ENCODE peak calls at places on chromosomes 16 and 17, in five cellular contexts. One of them, this sample, is unnamed.

GRCh38 chr16:85768225-85768624 is 17.3 kb upstream of the C16orf74 start:
- DNase-seq in Caco-2: no peak
- DNase-seq in LNCaP clone FGC: no peak
- DNase-seq in nephron progenitor cell: no peak
- DNase-seq in Panc1: no peak
- DNase-seq in this sample: no peak

GRCh38 chr17:67491009-67491677 is 114.1 kb downstream of the PITPNC1 start:
- DNase-seq in nephron progenitor cell: peak
- DNase-seq in Panc1: no peak
- DNase-seq in LNCaP clone FGC: no peak
- DNase-seq in Caco-2: no peak
- DNase-seq in this sample: peak

GRCh38 chr17:61201211-61201610 is 198.4 kb upstream of the TBX2 start:
- DNase-seq in nephron progenitor cell: no peak
- DNase-seq in Panc1: peak
- DNase-seq in Caco-2: no peak
- DNase-seq in LNCaP clone FGC: no peak
- DNase-seq in this sample: no peak

GRCh38 chr17:58755577-58756245 is at the start of gene PPM1E:
- DNase-seq in Caco-2: peak
- DNase-seq in Panc1: no peak
- DNase-seq in LNCaP clone FGC: no peak
- DNase-seq in nephron progenitor cell: peak
- DNase-seq in this sample: peak

GRCh38 chr17:7867881-7868329 is 10.1 kb downstream of the CYB5D1 start:
- DNase-seq in LNCaP clone FGC: no peak
- DNase-seq in nephron progenitor cell: no peak
- DNase-seq in Caco-2: no peak
- DNase-seq in Panc1: no peak
- DNase-seq in this sample: no peak

GRCh38 chr16:14111713-14112538 is 40.8 kb downstream of the MRTFB start:
- DNase-seq in Caco-2: no peak
- DNase-seq in nephron progenitor cell: no peak
- DNase-seq in LNCaP clone FGC: no peak
- DNase-seq in Panc1: no peak
- DNase-seq in this sample: no peak

GRCh38 chr17:65588194-65588808 is 26.9 kb upstream of the AXIN2 start:
- DNase-seq in Caco-2: peak
- DNase-seq in Panc1: no peak
- DNase-seq in nephron progenitor cell: no peak
- DNase-seq in LNCaP clone FGC: peak
- DNase-seq in this sample: no peak

GRCh38 chr16:1152651-1153259 is at the start of gene CACNA1H:
- DNase-seq in Panc1: no peak
- DNase-seq in Caco-2: peak
- DNase-seq in nephron progenitor cell: peak
- DNase-seq in LNCaP clone FGC: no peak
- DNase-seq in this sample: peak

GRCh38 chr16:30813821-30814189 is 26.8 kb upstream of the ZNF629 start:
- DNase-seq in LNCaP clone FGC: no peak
- DNase-seq in nephron progenitor cell: no peak
- DNase-seq in Caco-2: no peak
- DNase-seq in Panc1: no peak
- DNase-seq in this sample: no peak

GRCh38 chr17:81714412-81715106 is 2.5 kb downstream of the SLC25A10 start:
- DNase-seq in LNCaP clone FGC: no peak
- DNase-seq in Panc1: no peak
- DNase-seq in Caco-2: no peak
- DNase-seq in nephron progenitor cell: no peak
- DNase-seq in this sample: no peak

GRCh38 chr17:29112780-29113295 is 67.4 kb downstream of the MYO18A start:
- DNase-seq in Caco-2: no peak
- DNase-seq in LNCaP clone FGC: no peak
- DNase-seq in Panc1: no peak
- DNase-seq in nephron progenitor cell: no peak
- DNase-seq in this sample: no peak

DNA sequence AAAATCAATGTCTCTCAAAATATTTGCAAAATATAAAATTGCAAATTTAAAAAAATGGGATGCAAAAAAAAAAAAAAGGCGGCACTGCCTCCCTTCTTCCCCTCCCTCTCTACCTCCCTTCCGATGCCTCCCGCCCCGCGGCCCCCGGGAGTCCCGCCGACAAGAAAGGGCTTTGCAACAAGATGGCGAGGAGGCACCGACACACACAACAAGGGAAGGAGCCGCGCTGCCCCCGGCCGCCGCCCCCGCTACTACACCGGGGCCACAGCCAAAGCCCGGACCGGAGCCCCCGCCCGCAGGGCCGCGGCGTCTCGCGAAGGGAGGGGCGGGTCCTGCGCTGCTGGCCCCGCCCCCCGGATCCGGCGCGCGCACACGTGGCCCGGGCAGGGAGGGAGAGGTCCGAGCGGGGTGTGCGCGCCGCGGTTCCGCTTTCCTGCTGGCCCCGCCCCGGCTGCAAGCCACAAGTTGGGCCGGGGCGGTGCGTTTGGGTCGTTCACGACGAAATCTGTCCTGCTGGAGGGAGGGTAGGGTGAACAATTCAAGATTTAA is at the start of gene MNT:
- DNase-seq in Panc1: no peak
- DNase-seq in nephron progenitor cell: peak
- DNase-seq in Caco-2: peak
- DNase-seq in LNCaP clone FGC: no peak
- DNase-seq in this sample: peak
- TF ChIP-seq CTCF in Panc1: no peak
- TF ChIP-seq CTCF in nephron progenitor cell: no peak
- TF ChIP-seq CTCF in Caco-2: no peak
- TF ChIP-seq CTCF in LNCaP clone FGC: no peak
- TF ChIP-seq CTCF in this sample: peak

DNA sequence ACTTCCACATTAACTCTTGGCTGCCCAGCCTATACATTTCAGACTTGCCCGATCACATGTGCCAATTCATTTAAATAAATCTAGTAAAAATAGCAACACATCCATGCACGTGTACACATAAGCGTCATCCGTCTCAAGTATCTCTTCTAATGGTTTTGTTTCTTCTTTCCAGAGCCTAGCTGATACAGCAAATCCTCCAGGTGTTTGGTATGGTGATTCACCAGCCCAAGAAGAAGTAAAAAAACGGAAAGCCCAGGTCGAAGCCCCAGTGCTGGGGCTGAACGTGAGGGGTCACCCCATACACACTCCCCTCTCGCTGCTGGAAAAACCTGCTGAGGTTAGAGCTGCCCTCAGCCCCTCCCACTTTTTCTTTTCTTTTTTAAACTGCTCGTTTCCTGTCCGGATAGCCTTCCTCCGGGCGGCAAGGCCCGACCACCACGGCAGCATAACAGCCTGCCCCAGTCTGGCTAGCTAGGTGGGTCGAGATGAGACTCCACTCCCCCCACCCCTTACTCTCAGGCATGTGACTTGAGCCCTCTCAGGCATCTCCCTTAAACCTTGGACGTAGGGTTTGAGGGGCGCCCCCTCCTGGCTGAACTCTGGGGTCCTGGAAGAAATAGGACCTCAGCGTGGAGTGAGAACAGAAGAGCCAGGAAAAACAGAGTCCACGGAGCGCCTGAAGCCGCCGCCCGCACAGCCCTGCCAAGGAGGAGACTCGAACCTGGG is 13.9 kb upstream of the OR1F1 start:
- DNase-seq in Panc1: no peak
- DNase-seq in LNCaP clone FGC: no peak
- DNase-seq in Caco-2: no peak
- DNase-seq in nephron progenitor cell: peak
- DNase-seq in this sample: peak
- TF ChIP-seq CTCF in Panc1: peak
- TF ChIP-seq CTCF in LNCaP clone FGC: no peak
- TF ChIP-seq CTCF in Caco-2: no peak
- TF ChIP-seq CTCF in nephron progenitor cell: peak
- TF ChIP-seq CTCF in this sample: peak

DNA sequence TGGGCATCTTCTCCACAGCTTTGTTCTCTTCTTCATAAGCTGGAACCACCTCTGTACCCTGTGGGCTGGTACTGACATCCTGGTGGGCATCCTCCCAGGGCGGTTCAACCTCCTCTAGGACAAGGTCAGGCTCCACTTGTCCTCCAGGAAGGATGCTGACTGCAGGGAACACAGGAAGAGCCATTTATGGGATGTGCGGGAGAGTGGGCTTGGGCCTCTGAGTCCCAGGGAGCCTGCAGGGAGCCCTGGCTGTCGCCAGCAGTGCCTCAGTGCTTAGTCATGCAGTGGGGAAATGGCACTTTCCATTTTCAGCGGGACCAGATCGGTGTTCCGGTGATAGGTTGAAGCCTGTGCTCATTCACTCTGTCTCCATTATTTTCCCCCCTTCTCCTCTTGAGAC is 20.5 kb downstream of the CNGB1 start:
- DNase-seq in nephron progenitor cell: no peak
- DNase-seq in Panc1: no peak
- DNase-seq in LNCaP clone FGC: no peak
- DNase-seq in Caco-2: no peak
- DNase-seq in this sample: no peak
- TF ChIP-seq CTCF in nephron progenitor cell: no peak
- TF ChIP-seq CTCF in Panc1: no peak
- TF ChIP-seq CTCF in LNCaP clone FGC: no peak
- TF ChIP-seq CTCF in Caco-2: no peak
- TF ChIP-seq CTCF in this sample: no peak

DNA sequence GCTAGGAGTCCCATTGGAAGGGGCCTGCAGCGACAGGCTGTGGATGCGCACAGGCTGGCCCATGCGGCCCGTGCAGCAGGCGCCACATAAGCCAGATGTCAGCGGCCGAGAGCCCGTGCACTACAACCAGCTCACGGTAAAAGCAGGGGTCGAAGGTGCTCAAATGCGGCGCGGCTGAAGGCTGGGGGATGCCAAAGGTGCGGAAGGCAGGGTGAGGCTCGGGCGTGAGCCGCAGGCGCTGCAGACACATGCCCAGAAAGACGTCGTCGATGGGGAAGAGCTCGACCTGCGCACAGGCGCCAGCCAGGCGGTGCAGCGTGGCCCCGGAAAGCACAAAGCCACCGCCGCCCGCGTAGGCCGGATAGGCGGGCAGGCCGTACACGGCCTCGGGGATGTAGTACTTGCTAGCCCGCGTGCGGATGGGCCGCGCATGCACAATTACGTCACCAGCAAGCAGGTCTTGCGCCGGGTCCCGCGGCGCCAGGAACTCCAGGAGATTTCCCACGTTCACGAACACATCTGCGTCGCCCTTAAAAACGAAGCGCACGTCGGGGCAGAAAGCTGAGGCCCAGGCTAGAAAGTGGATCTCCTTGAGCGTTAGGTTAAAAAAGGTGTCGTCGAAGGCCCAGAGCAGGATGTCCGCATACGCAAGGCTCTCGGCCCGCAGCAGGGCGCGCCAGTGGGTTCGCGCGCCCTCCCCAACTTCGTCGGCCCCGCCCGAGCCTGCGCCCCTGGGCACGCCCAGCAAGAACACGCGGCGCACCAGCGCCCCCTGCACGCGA is 1.3 kb downstream of the B3GNT9 start:
- DNase-seq in Panc1: no peak
- DNase-seq in LNCaP clone FGC: no peak
- DNase-seq in Caco-2: no peak
- DNase-seq in nephron progenitor cell: no peak
- DNase-seq in this sample: no peak
- TF ChIP-seq CTCF in Panc1: peak
- TF ChIP-seq CTCF in LNCaP clone FGC: no peak
- TF ChIP-seq CTCF in Caco-2: no peak
- TF ChIP-seq CTCF in nephron progenitor cell: no peak
- TF ChIP-seq CTCF in this sample: no peak

GRCh38 chr16:19110537-19111391 is 3.0 kb upstream of the ITPRIPL2 start:
- DNase-seq in LNCaP clone FGC: peak
- DNase-seq in nephron progenitor cell: no peak
- DNase-seq in Panc1: no peak
- DNase-seq in Caco-2: no peak
- DNase-seq in this sample: no peak

GRCh38 chr16:19113577-19114358 is at the start of gene ITPRIPL2:
- DNase-seq in nephron progenitor cell: peak
- DNase-seq in LNCaP clone FGC: no peak
- DNase-seq in Caco-2: peak
- DNase-seq in Panc1: peak
- DNase-seq in this sample: peak

GRCh38 chr16:19116711-19117449 is 3.1 kb downstream of the ITPRIPL2 start:
- DNase-seq in Caco-2: no peak
- DNase-seq in nephron progenitor cell: no peak
- DNase-seq in Panc1: no peak
- DNase-seq in LNCaP clone FGC: peak
- DNase-seq in this sample: no peak

GRCh38 chr16:19115148-19116021 is 1.6 kb downstream of the ITPRIPL2 start:
- DNase-seq in Caco-2: no peak
- DNase-seq in nephron progenitor cell: no peak
- DNase-seq in LNCaP clone FGC: no peak
- DNase-seq in Panc1: no peak
- DNase-seq in this sample: no peak

GRCh38 chr16:19114359-19115147 is 789 bp downstream of the ITPRIPL2 start:
- DNase-seq in Panc1: no peak
- DNase-seq in Caco-2: peak
- DNase-seq in LNCaP clone FGC: no peak
- DNase-seq in nephron progenitor cell: no peak
- DNase-seq in this sample: peak
- TF ChIP-seq CTCF in Panc1: no peak
- TF ChIP-seq CTCF in Caco-2: no peak
- TF ChIP-seq CTCF in LNCaP clone FGC: no peak
- TF ChIP-seq CTCF in nephron progenitor cell: no peak
- TF ChIP-seq CTCF in this sample: no peak

GRCh38 chr17:78971764-78972506 is 7.8 kb downstream of the LGALS3BP start:
- DNase-seq in Caco-2: no peak
- DNase-seq in nephron progenitor cell: no peak
- DNase-seq in LNCaP clone FGC: no peak
- DNase-seq in Panc1: no peak
- DNase-seq in this sample: no peak
- TF ChIP-seq CTCF in Caco-2: no peak
- TF ChIP-seq CTCF in nephron progenitor cell: no peak
- TF ChIP-seq CTCF in LNCaP clone FGC: no peak
- TF ChIP-seq CTCF in Panc1: no peak
- TF ChIP-seq CTCF in this sample: no peak

GRCh38 chr17:1861391-1862010 is 31.7 kb downstream of the RPA1 start:
- DNase-seq in LNCaP clone FGC: no peak
- DNase-seq in nephron progenitor cell: no peak
- DNase-seq in Panc1: no peak
- DNase-seq in Caco-2: no peak
- DNase-seq in this sample: no peak

GRCh38 chr17:1860978-1861377 is 31.2 kb downstream of the RPA1 start:
- DNase-seq in LNCaP clone FGC: no peak
- DNase-seq in Panc1: no peak
- DNase-seq in nephron progenitor cell: no peak
- DNase-seq in Caco-2: no peak
- DNase-seq in this sample: no peak

GRCh38 chr17:1868090-1868489 is 38.3 kb downstream of the RPA1 start:
- DNase-seq in Caco-2: no peak
- DNase-seq in LNCaP clone FGC: no peak
- DNase-seq in nephron progenitor cell: no peak
- DNase-seq in Panc1: no peak
- DNase-seq in this sample: no peak

GRCh38 chr17:1867307-1867706 is 37.5 kb downstream of the RPA1 start:
- DNase-seq in Panc1: no peak
- DNase-seq in Caco-2: no peak
- DNase-seq in nephron progenitor cell: no peak
- DNase-seq in LNCaP clone FGC: no peak
- DNase-seq in this sample: no peak

GRCh38 chr17:1865252-1866037 is 35.6 kb downstream of the RPA1 start:
- DNase-seq in Caco-2: peak
- DNase-seq in LNCaP clone FGC: peak
- DNase-seq in Panc1: peak
- DNase-seq in nephron progenitor cell: no peak
- DNase-seq in this sample: no peak
- TF ChIP-seq CTCF in Caco-2: peak
- TF ChIP-seq CTCF in LNCaP clone FGC: peak
- TF ChIP-seq CTCF in Panc1: peak
- TF ChIP-seq CTCF in nephron progenitor cell: peak
- TF ChIP-seq CTCF in this sample: peak

GRCh38 chr17:63306855-63307254 is 139.3 kb downstream of the CYB561 start:
- DNase-seq in Panc1: no peak
- DNase-seq in Caco-2: no peak
- DNase-seq in nephron progenitor cell: no peak
- DNase-seq in LNCaP clone FGC: no peak
- DNase-seq in this sample: no peak
- TF ChIP-seq CTCF in Panc1: no peak
- TF ChIP-seq CTCF in Caco-2: no peak
- TF ChIP-seq CTCF in nephron progenitor cell: no peak
- TF ChIP-seq CTCF in LNCaP clone FGC: no peak
- TF ChIP-seq CTCF in this sample: no peak

This sample was measured in neural crest cell.